ENCODE peak calls at places on chromosomes 11 and 22, in five cellular contexts. S, E, X, R and D are unnamed samples. For H3K36me3 and H3K4me1, the result is how much of the 10 kb centered on the place peaks cover.

GRCh38 chr11:112297248-112297866 is 36.7 kb upstream of the PLET1 start:
- DNase-seq in S (no peak), E (no peak), X (no peak), R (no peak), D (no peak)

GRCh38 chr11:93054881-93055280 is 85.4 kb downstream of the MTNR1B start:
- DNase-seq in S (peak), E (no peak), X (no peak), R (no peak), D (peak)

GRCh38 chr11:75403983-75404658 is 4.8 kb downstream of the RPS3 start:
- DNase-seq in S (no peak), E (no peak), X (no peak), R (no peak), D (no peak)

GRCh38 chr22:28188480-28188879 is 269.4 kb upstream of the PITPNB start:
- DNase-seq in S (no peak), E (no peak), X (no peak), R (no peak), D (no peak)

GRCh38 chr11:9701799-9702198 is 37.9 kb downstream of the SWAP70 start:
- DNase-seq in S (no peak), E (no peak), X (no peak), R (no peak), D (no peak)

GRCh38 chr11:103228807-103229206 is 119.6 kb downstream of the DYNC2H1 start:
- DNase-seq in S (peak), E (no peak), X (no peak), R (no peak), D (no peak)

GRCh38 chr11:94185387-94186084 is 56.9 kb downstream of the PANX1 start:
- DNase-seq in S (peak), E (no peak), X (no peak), R (no peak), D (no peak)

GRCh38 chr11:76237914-76238313 is 31.6 kb upstream of the WNT11 start:
- DNase-seq in S (peak), E (no peak), X (no peak), R (no peak), D (no peak)

GRCh38 chr11:120195601-120196289 is 15.1 kb upstream of the OAF start:
- DNase-seq in S (no peak), E (no peak), X (no peak), R (no peak), D (no peak)

GRCh38 chr11:44260081-44260480 is 49.9 kb downstream of the ALX4 start:
- DNase-seq in S (no peak), E (no peak), X (no peak), R (no peak), D (no peak)

DNA sequence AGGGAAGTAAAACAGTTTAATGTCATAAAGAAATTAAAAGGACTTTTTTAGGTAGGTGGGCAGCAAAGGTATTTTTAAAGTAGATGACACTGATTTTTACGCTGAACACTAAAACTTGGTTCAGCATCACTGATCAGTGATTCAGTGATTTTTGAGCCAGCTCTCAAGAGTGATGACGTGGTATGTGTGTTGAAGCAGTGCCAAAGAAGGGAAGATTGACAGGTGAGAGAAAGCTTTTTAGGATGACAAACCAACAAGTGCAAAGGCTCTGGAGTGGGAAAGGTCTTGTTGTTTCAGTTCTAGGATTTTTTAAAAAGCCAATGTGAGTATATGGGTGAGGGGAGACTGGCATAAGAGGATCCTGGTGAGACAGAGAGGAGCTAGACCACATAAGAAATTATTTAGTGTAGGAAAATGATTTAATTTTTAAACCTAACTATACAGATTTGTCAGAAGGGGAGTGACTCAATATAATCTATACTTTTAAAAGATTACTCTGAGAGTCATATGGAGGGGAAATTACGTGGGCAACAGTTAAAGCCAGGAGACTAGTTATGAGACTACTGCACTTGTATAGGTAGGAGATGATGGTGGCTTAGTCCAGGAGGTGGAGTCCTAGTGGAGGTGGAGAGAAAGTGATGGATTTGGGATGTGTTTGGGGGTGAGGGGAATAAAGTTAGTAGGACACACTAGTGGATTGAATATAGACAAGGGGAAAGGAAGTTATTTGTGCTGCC is 17.6 kb upstream of the CALCB start:
- DNase-seq in S (no peak), E (no peak), X (no peak), R (no peak), D (no peak)
- H3K27ac ChIP-seq in S (no peak), E (no peak), X (no peak), R (no peak), D (no peak)

DNA sequence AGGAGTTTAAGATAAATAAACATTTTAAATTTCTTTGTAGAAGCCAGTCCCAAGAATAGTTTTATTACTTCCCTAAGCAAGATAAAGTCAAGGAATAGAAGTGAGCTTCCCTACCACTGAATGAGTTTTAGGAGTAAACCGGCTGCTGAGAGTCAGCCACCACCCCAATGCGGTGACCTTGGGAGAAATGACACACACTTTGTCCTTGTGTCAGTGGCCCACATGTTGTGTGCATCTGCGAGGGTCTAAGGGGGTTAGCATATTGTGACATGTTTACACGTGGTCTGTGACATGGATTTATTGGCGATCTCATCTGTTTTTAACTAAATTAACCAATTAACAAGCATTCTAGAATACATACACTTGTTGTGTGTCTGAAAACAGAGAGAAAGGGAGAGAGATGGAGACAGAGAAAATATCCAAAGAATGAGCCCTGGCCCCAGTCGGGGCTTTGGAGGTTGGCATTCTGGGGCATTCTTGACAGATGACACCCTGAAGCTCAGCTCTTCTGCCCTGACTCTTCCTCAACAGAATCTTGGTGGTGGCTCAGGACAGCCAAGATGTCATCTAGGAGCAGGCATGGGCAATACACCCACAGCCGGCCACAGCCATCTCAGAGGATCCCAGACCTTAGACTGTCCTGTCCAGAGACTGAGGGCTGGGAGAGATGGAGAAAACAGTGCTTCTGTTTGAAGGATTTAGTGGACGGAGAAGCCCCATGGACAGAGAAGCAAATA is 29.7 kb upstream of the TMPRSS4 start:
- DNase-seq in S (no peak), E (no peak), X (no peak), R (no peak), D (no peak)
- H3K36me3 ChIP-seq in S (under half), E (under half), X (under half), R (under half), D (under half)

GRCh38 chr11:69442012-69442806 is 39.3 kb upstream of the LINC01488 start:
- DNase-seq in S (peak), E (no peak), X (no peak), R (no peak), D (peak)
- H3K4me1 ChIP-seq in S (under half), E (under half), X (under half), R (under half), D (half or more)

GRCh38 chr11:17517186-17517585 is 27.0 kb downstream of the USH1C start:
- DNase-seq in S (no peak), E (no peak), X (no peak), R (no peak), D (no peak)

GRCh38 chr11:17518366-17518765 is 25.9 kb downstream of the USH1C start:
- DNase-seq in S (no peak), E (no peak), X (no peak), R (no peak), D (no peak)

GRCh38 chr11:17514476-17514875 is 29.7 kb downstream of the USH1C start:
- DNase-seq in S (no peak), E (no peak), X (no peak), R (no peak), D (no peak)

GRCh38 chr11:17515443-17516176 is 28.6 kb downstream of the USH1C start:
- DNase-seq in S (no peak), E (no peak), X (no peak), R (no peak), D (no peak)

DNA sequence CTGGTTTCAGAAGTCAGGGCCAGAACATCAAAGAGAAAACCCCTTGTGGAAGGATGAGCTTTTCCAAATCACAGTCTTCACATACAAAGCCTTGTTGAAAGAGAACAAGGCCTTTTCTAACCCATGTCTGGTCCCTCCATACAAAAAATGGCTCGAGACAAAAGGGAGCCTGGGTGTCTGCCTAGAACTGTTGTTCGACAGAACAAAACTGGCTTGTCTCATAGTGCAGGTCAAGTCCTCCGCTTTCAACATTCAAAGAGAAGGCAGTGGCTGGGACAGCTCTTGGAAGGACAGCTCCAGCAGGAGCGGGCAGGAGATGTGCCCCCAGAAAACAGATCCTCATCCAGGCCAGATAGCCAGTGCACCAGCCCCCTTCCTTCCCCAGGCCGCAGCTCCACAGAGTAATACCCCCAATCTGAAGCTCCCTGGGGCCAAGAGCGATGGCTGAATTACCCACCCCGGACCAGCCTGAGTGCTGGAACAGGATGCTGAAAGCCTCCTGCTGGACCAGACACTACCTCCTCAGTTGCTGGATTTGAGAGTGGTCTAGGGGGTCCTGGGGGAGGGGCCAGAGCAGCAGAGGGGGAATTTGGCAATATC is 27.6 kb downstream of the USH1C start:
- DNase-seq in S (no peak), E (no peak), X (no peak), R (no peak), D (no peak)
- H3K27ac ChIP-seq in S (no peak), E (no peak), X (no peak), R (no peak), D (no peak)